ENCODE peak calls at places on chromosomes 5 and 9, in four cellular contexts. K is neuronal stem cell, Z is AG04450, E is astrocyte of the cerebellum. X is an unnamed sample.

GRCh38 chr5:68214472-68215207 is 916 bp upstream of the PIK3R1 start:
- DNase-seq in K (no peak), Z (no peak), E (no peak), X (peak)

GRCh38 chr5:137997726-137998213 is 35.1 kb downstream of the FAM13B start:
- DNase-seq in K (no peak), Z (no peak), E (no peak), X (no peak)

GRCh38 chr5:56838409-56839039 is 23.2 kb downstream of the MAP3K1 start:
- DNase-seq in K (peak), Z (peak), E (no peak), X (peak)

GRCh38 chr9:12698293-12698692 is 5.1 kb downstream of the TYRP1 start:
- DNase-seq in K (no peak), Z (no peak), E (peak), X (no peak)

GRCh38 chr9:112180387-112180881 is 5.3 kb upstream of the SUSD1 start:
- DNase-seq in K (no peak), Z (no peak), E (no peak), X (no peak)

GRCh38 chr5:108801776-108802175 is 54.1 kb downstream of the FER start:
- DNase-seq in K (no peak), Z (peak), E (peak), X (peak)

GRCh38 chr5:122007445-122008010 is 45.8 kb downstream of the SRFBP1 start:
- DNase-seq in K (no peak), Z (no peak), E (no peak), X (no peak)

GRCh38 chr5:80466669-80467485 is 21.0 kb upstream of the FAM151B start:
- DNase-seq in K (no peak), Z (no peak), E (no peak), X (peak)

GRCh38 chr5:62331921-62332320 is 25.9 kb downstream of the KIF2A start:
- DNase-seq in K (no peak), Z (no peak), E (no peak), X (no peak)

GRCh38 chr9:132806306-132806705 is 71.8 kb downstream of the AK8 start:
- DNase-seq in K (no peak), Z (no peak), E (no peak), X (no peak)

GRCh38 chr5:96483878-96484277 is 50.8 kb upstream of the PCSK1 start:
- DNase-seq in K (peak), Z (no peak), E (peak), X (peak)

X was measured in cardiac muscle cell.